ENCODE peak calls at places on chromosomes 7 and 10, in nine cellular contexts. One of them, this sample, is unnamed.

GRCh38 chr10:72846225-72846624 is 47.3 kb upstream of the OIT3 start:
- DNase-seq in stimulated activated naive CD4-positive, alpha-beta T cell: no peak
- DNase-seq in hippocampal formation: no peak
- DNase-seq in activated T-helper 1 cell treated with anti-CD3 and anti-CD28 coated beads, Interleukin-2, amount 50 U/mL, for 16 hours: no peak
- DNase-seq in Kasumi-1: no peak
- DNase-seq in cardiac fibroblast: peak; percentile 88
- DNase-seq in naive B cell: no peak
- DNase-seq in T-helper 9 cell: no peak
- DNase-seq in A549: peak; percentile 52
- DNase-seq in this sample: peak; percentile 19

GRCh38 chr7:142463401-142463850 is 205.6 kb upstream of the PRSS58 start:
- DNase-seq in stimulated activated naive CD4-positive, alpha-beta T cell: no peak
- DNase-seq in hippocampal formation: no peak
- DNase-seq in activated T-helper 1 cell treated with anti-CD3 and anti-CD28 coated beads, Interleukin-2, amount 50 U/mL, for 16 hours: no peak
- DNase-seq in Kasumi-1: peak; percentile 27
- DNase-seq in cardiac fibroblast: no peak
- DNase-seq in naive B cell: no peak
- DNase-seq in T-helper 9 cell: no peak
- DNase-seq in A549: no peak
- DNase-seq in this sample: no peak

GRCh38 chr7:100471021-100471420 is 7.0 kb upstream of the SPACDR start:
- DNase-seq in stimulated activated naive CD4-positive, alpha-beta T cell: no peak
- DNase-seq in hippocampal formation: no peak
- DNase-seq in activated T-helper 1 cell treated with anti-CD3 and anti-CD28 coated beads, Interleukin-2, amount 50 U/mL, for 16 hours: no peak
- DNase-seq in Kasumi-1: no peak
- DNase-seq in cardiac fibroblast: no peak
- DNase-seq in naive B cell: no peak
- DNase-seq in T-helper 9 cell: no peak
- DNase-seq in A549: no peak
- DNase-seq in this sample: no peak

GRCh38 chr7:78062214-78062613 is 263.6 kb downstream of the PHTF2 start:
- DNase-seq in stimulated activated naive CD4-positive, alpha-beta T cell: no peak
- DNase-seq in hippocampal formation: no peak
- DNase-seq in activated T-helper 1 cell treated with anti-CD3 and anti-CD28 coated beads, Interleukin-2, amount 50 U/mL, for 16 hours: no peak
- DNase-seq in Kasumi-1: no peak
- DNase-seq in cardiac fibroblast: no peak
- DNase-seq in naive B cell: no peak
- DNase-seq in T-helper 9 cell: no peak
- DNase-seq in A549: no peak
- DNase-seq in this sample: no peak

GRCh38 chr7:45897042-45897690 is 8.9 kb downstream of the IGFBP1 start:
- DNase-seq in stimulated activated naive CD4-positive, alpha-beta T cell: no peak
- DNase-seq in hippocampal formation: no peak
- DNase-seq in activated T-helper 1 cell treated with anti-CD3 and anti-CD28 coated beads, Interleukin-2, amount 50 U/mL, for 16 hours: no peak
- DNase-seq in Kasumi-1: no peak
- DNase-seq in cardiac fibroblast: peak; percentile 90
- DNase-seq in naive B cell: no peak
- DNase-seq in T-helper 9 cell: no peak
- DNase-seq in A549: no peak
- DNase-seq in this sample: no peak

GRCh38 chr7:135661311-135662122 is 797 bp upstream of the STMP1 start:
- DNase-seq in stimulated activated naive CD4-positive, alpha-beta T cell: no peak
- DNase-seq in hippocampal formation: no peak
- DNase-seq in activated T-helper 1 cell treated with anti-CD3 and anti-CD28 coated beads, Interleukin-2, amount 50 U/mL, for 16 hours: no peak
- DNase-seq in Kasumi-1: no peak
- DNase-seq in cardiac fibroblast: no peak
- DNase-seq in naive B cell: no peak
- DNase-seq in T-helper 9 cell: no peak
- DNase-seq in A549: no peak
- DNase-seq in this sample: no peak

GRCh38 chr10:113047605-113047962 is 97.5 kb downstream of the TCF7L2 start:
- DNase-seq in stimulated activated naive CD4-positive, alpha-beta T cell: no peak
- DNase-seq in hippocampal formation: no peak
- DNase-seq in activated T-helper 1 cell treated with anti-CD3 and anti-CD28 coated beads, Interleukin-2, amount 50 U/mL, for 16 hours: no peak
- DNase-seq in Kasumi-1: no peak
- DNase-seq in cardiac fibroblast: no peak
- DNase-seq in naive B cell: no peak
- DNase-seq in T-helper 9 cell: no peak
- DNase-seq in A549: no peak
- DNase-seq in this sample: no peak

GRCh38 chr7:2560175-2560695 is 1.5 kb downstream of the IQCE start:
- DNase-seq in stimulated activated naive CD4-positive, alpha-beta T cell: no peak
- DNase-seq in hippocampal formation: no peak
- DNase-seq in activated T-helper 1 cell treated with anti-CD3 and anti-CD28 coated beads, Interleukin-2, amount 50 U/mL, for 16 hours: no peak
- DNase-seq in Kasumi-1: no peak
- DNase-seq in cardiac fibroblast: peak; percentile 27
- DNase-seq in naive B cell: no peak
- DNase-seq in T-helper 9 cell: no peak
- DNase-seq in A549: no peak
- DNase-seq in this sample: no peak

GRCh38 chr10:110859947-110860376 is 11.8 kb upstream of the PDCD4 start:
- DNase-seq in stimulated activated naive CD4-positive, alpha-beta T cell: no peak
- DNase-seq in hippocampal formation: no peak
- DNase-seq in activated T-helper 1 cell treated with anti-CD3 and anti-CD28 coated beads, Interleukin-2, amount 50 U/mL, for 16 hours: no peak
- DNase-seq in Kasumi-1: peak; percentile 99
- DNase-seq in cardiac fibroblast: peak; percentile 43
- DNase-seq in naive B cell: no peak
- DNase-seq in T-helper 9 cell: no peak
- DNase-seq in A549: no peak
- DNase-seq in this sample: no peak

GRCh38 chr7:2441430-2442058 is 34.7 kb downstream of the GRIFIN start:
- DNase-seq in stimulated activated naive CD4-positive, alpha-beta T cell: no peak
- DNase-seq in hippocampal formation: no peak
- DNase-seq in activated T-helper 1 cell treated with anti-CD3 and anti-CD28 coated beads, Interleukin-2, amount 50 U/mL, for 16 hours: no peak
- DNase-seq in Kasumi-1: no peak
- DNase-seq in cardiac fibroblast: no peak
- DNase-seq in naive B cell: no peak
- DNase-seq in T-helper 9 cell: no peak
- DNase-seq in A549: no peak
- DNase-seq in this sample: no peak

GRCh38 chr10:28375399-28376354 is 72.8 kb upstream of the MPP7 start:
- DNase-seq in stimulated activated naive CD4-positive, alpha-beta T cell: no peak
- DNase-seq in hippocampal formation: no peak
- DNase-seq in activated T-helper 1 cell treated with anti-CD3 and anti-CD28 coated beads, Interleukin-2, amount 50 U/mL, for 16 hours: no peak
- DNase-seq in Kasumi-1: no peak
- DNase-seq in cardiac fibroblast: peak; percentile 45
- DNase-seq in naive B cell: no peak
- DNase-seq in T-helper 9 cell: no peak
- DNase-seq in A549: no peak
- DNase-seq in this sample: no peak

GRCh38 chr7:77479536-77480088 is 57.5 kb upstream of the PTPN12 start:
- DNase-seq in stimulated activated naive CD4-positive, alpha-beta T cell: no peak
- DNase-seq in hippocampal formation: no peak
- DNase-seq in activated T-helper 1 cell treated with anti-CD3 and anti-CD28 coated beads, Interleukin-2, amount 50 U/mL, for 16 hours: no peak
- DNase-seq in Kasumi-1: no peak
- DNase-seq in cardiac fibroblast: no peak
- DNase-seq in naive B cell: no peak
- DNase-seq in T-helper 9 cell: no peak
- DNase-seq in A549: peak; percentile 33
- DNase-seq in this sample: no peak

GRCh38 chr10:126131338-126131737 is 235.0 kb downstream of the FANK1 start:
- DNase-seq in stimulated activated naive CD4-positive, alpha-beta T cell: no peak
- DNase-seq in hippocampal formation: no peak
- DNase-seq in activated T-helper 1 cell treated with anti-CD3 and anti-CD28 coated beads, Interleukin-2, amount 50 U/mL, for 16 hours: no peak
- DNase-seq in Kasumi-1: no peak
- DNase-seq in cardiac fibroblast: no peak
- DNase-seq in naive B cell: no peak
- DNase-seq in T-helper 9 cell: no peak
- DNase-seq in A549: no peak
- DNase-seq in this sample: no peak

GRCh38 chr10:27685686-27686085 is 59.9 kb downstream of the MKX start:
- DNase-seq in stimulated activated naive CD4-positive, alpha-beta T cell: no peak
- DNase-seq in hippocampal formation: no peak
- DNase-seq in activated T-helper 1 cell treated with anti-CD3 and anti-CD28 coated beads, Interleukin-2, amount 50 U/mL, for 16 hours: no peak
- DNase-seq in Kasumi-1: no peak
- DNase-seq in cardiac fibroblast: no peak
- DNase-seq in naive B cell: no peak
- DNase-seq in T-helper 9 cell: no peak
- DNase-seq in A549: no peak
- DNase-seq in this sample: no peak

GRCh38 chr10:3716093-3716492 is 68.9 kb downstream of the KLF6 start:
- DNase-seq in stimulated activated naive CD4-positive, alpha-beta T cell: no peak
- DNase-seq in hippocampal formation: no peak
- DNase-seq in activated T-helper 1 cell treated with anti-CD3 and anti-CD28 coated beads, Interleukin-2, amount 50 U/mL, for 16 hours: no peak
- DNase-seq in Kasumi-1: no peak
- DNase-seq in cardiac fibroblast: peak; percentile 32
- DNase-seq in naive B cell: no peak
- DNase-seq in T-helper 9 cell: no peak
- DNase-seq in A549: no peak
- DNase-seq in this sample: no peak

This sample was measured in T1000.